ENCODE peak calls at places on chromosomes 2 and 18, in seven cellular contexts. L is AG08395; N is SW 1271; Z is HAP-1; K is fibroblast of pulmonary artery; U is activated CD4-positive, alpha-beta T cell treated with anti-CD3 and anti-CD28 coated beads, Interleukin-2, amount 10 ng/mL, durations not matched to agents 7 days and 5 days; T is sigmoid colon. R is an unnamed sample.

GRCh38 chr18:4016391-4017049 is 438.6 kb downstream of the DLGAP1 start:
- DNase-seq in N (no peak), U (no peak), T (no peak), L (no peak), K (no peak), Z (no peak), R (no peak)

GRCh38 chr2:111627256-111627655 is 256.7 kb downstream of the ANAPC1 start:
- DNase-seq in K (no peak), N (no peak), Z (no peak), L (no peak), T (no peak), U (no peak), R (no peak)

GRCh38 chr2:215879977-215880940 is 133.1 kb downstream of the MREG start:
- DNase-seq in L (no peak), N (no peak), U (no peak), T (no peak), K (no peak), Z (no peak), R (no peak)

GRCh38 chr18:32899819-32900218 is 127.0 kb upstream of the KLHL14 start:
- DNase-seq in U (no peak), T (no peak), N (no peak), Z (no peak), K (peak), L (no peak), R (no peak)

GRCh38 chr2:173001664-173002604 is 73.7 kb upstream of the MAP3K20 start:
- DNase-seq in Z (no peak), N (no peak), L (no peak), T (no peak), U (no peak), K (no peak), R (no peak)

GRCh38 chr2:12549641-12550040 is 167.1 kb upstream of the TRIB2 start:
- DNase-seq in Z (no peak), U (no peak), N (no peak), L (peak), K (peak), T (no peak), R (no peak)

GRCh38 chr2:193966590-193966989 is 1690.4 kb upstream of the SLC39A10 start:
- DNase-seq in K (peak), L (no peak), T (no peak), N (peak), U (no peak), Z (no peak), R (no peak)

GRCh38 chr2:64657416-64657815 is 3.7 kb upstream of the SERTAD2 start:
- DNase-seq in K (no peak), T (no peak), U (no peak), N (no peak), L (no peak), Z (no peak), R (no peak)

GRCh38 chr18:50013363-50014138 is 181.4 kb downstream of the MYO5B start:
- DNase-seq in L (no peak), Z (no peak), U (no peak), K (no peak), N (no peak), T (no peak), R (no peak)

GRCh38 chr2:24923106-24923505 is 3.1 kb upstream of the ADCY3 start:
- DNase-seq in N (no peak), Z (no peak), K (no peak), U (no peak), T (peak), L (no peak), R (no peak)

GRCh38 chr18:27723168-27723567 is 453.8 kb downstream of the CDH2 start:
- DNase-seq in T (no peak), N (no peak), Z (no peak), U (no peak), L (no peak), K (peak), R (no peak)

GRCh38 chr18:9707381-9708056 is 582 bp upstream of the RAB31 start:
- DNase-seq in Z (no peak), N (no peak), L (no peak), U (no peak), K (peak), T (peak), R (peak)

GRCh38 chr2:37582911-37583310 is 88.5 kb downstream of the CDC42EP3 start:
- DNase-seq in T (no peak), K (peak), U (no peak), Z (no peak), N (no peak), L (no peak), R (no peak)

GRCh38 chr2:147614491-147614890 is 230.3 kb upstream of the ACVR2A start:
- DNase-seq in L (no peak), Z (no peak), N (no peak), K (no peak), U (no peak), T (no peak), R (peak)

GRCh38 chr2:230942920-230943896 is 18.2 kb upstream of the GPR55 start:
- DNase-seq in L (peak), K (no peak), T (no peak), N (no peak), Z (no peak), U (peak), R (no peak)

GRCh38 chr2:48189552-48190228 is 283.4 kb upstream of the FBXO11 start:
- DNase-seq in L (no peak), U (no peak), K (no peak), T (no peak), N (no peak), Z (no peak), R (no peak)

GRCh38 chr2:17594533-17595391 is 54.3 kb downstream of the VSNL1 start:
- DNase-seq in T (no peak), L (peak), Z (no peak), N (no peak), U (no peak), K (peak), R (no peak)

GRCh38 chr2:228549390-228550007 is 368.0 kb upstream of the SPHKAP start:
- DNase-seq in K (no peak), Z (no peak), L (no peak), N (no peak), T (no peak), U (no peak), R (no peak)

GRCh38 chr18:8616026-8616401 is 6.8 kb downstream of the RAB12 start:
- DNase-seq in K (no peak), N (no peak), Z (no peak), L (no peak), T (no peak), U (no peak), R (no peak)

GRCh38 chr2:74778381-74779371 is 55.3 kb upstream of the HK2 start:
- DNase-seq in N (peak), Z (no peak), T (no peak), U (no peak), K (peak), L (peak), R (peak)

GRCh38 chr2:214899751-214900150 is 90.3 kb upstream of the BARD1 start:
- DNase-seq in K (no peak), Z (no peak), U (no peak), T (no peak), L (no peak), N (no peak), R (no peak)

GRCh38 chr2:121694398-121695178 is 42.1 kb downstream of the NIFK start:
- DNase-seq in L (no peak), T (peak), Z (no peak), N (no peak), U (no peak), K (peak), R (no peak)

GRCh38 chr2:190535586-190535985 is 1.1 kb upstream of the NEMP2 start:
- DNase-seq in K (no peak), L (no peak), N (no peak), Z (no peak), U (no peak), T (no peak), R (no peak)

GRCh38 chr2:159185401-159186130 is 100.9 kb downstream of the WDSUB1 start:
- DNase-seq in T (no peak), N (no peak), Z (no peak), L (peak), K (peak), U (peak), R (no peak)

GRCh38 chr2:64863097-64863820 is 125.9 kb upstream of the SLC1A4 start:
- DNase-seq in K (no peak), U (no peak), Z (no peak), N (no peak), L (no peak), T (no peak), R (no peak)

GRCh38 chr2:181140414-181140813 is 160.0 kb downstream of the UBE2E3 start:
- DNase-seq in U (no peak), T (no peak), N (no peak), L (peak), Z (no peak), K (peak), R (no peak)